ENCODE peak calls at places on chromosomes 11 and 22, in five cellular contexts. Q is ovary, E is lung, Z is fibroblast of the aortic adventitia, W is PC-3. U is an unnamed sample.

GRCh38 chr11:35357893-35358292 is 61.5 kb downstream of the SLC1A2 start:
- DNase-seq in Q (no peak), E (no peak), Z (no peak), W (peak), U (no peak)

GRCh38 chr11:63682045-63682915 is 980 bp downstream of the RTN3 start:
- DNase-seq in Q (no peak), E (no peak), Z (no peak), W (peak), U (no peak)

GRCh38 chr11:8242480-8243280 is 21.0 kb downstream of the LMO1 start:
- DNase-seq in Q (no peak), E (no peak), Z (no peak), W (no peak), U (no peak)

GRCh38 chr11:134331565-134332188 is at the start of gene GLB1L2:
- DNase-seq in Q (peak), E (peak), Z (peak), W (peak), U (no peak)

GRCh38 chr11:61195710-61196109 is 7.6 kb upstream of the PGA3 start:
- DNase-seq in Q (no peak), E (no peak), Z (no peak), W (no peak), U (no peak)

GRCh38 chr11:57482782-57483569 is 22.6 kb downstream of the RTN4RL2 start:
- DNase-seq in Q (peak), E (no peak), Z (no peak), W (peak), U (no peak)

GRCh38 chr22:45599836-45600577 is 71.6 kb upstream of the ATXN10 start:
- DNase-seq in Q (no peak), E (no peak), Z (no peak), W (no peak), U (no peak)

GRCh38 chr11:47215366-47215925 is 672 bp downstream of the DDB2 start:
- DNase-seq in Q (no peak), E (no peak), Z (no peak), W (peak), U (no peak)

GRCh38 chr11:94731921-94732601 is 36.1 kb upstream of the AMOTL1 start:
- DNase-seq in Q (no peak), E (no peak), Z (peak), W (peak), U (peak)

GRCh38 chr11:57798905-57799559 is 37.4 kb downstream of the CTNND1 start:
- DNase-seq in Q (no peak), E (peak), Z (peak), W (peak), U (no peak)

GRCh38 chr11:113477321-113477720 is 2.1 kb upstream of the DRD2 start:
- DNase-seq in Q (no peak), E (no peak), Z (no peak), W (no peak), U (no peak)

GRCh38 chr22:19844423-19845368 is 10.0 kb downstream of the GNB1L start:
- DNase-seq in Q (no peak), E (peak), Z (peak), W (peak), U (no peak)

GRCh38 chr11:105911454-105911853 is 110.6 kb downstream of the MSANTD4 start:
- DNase-seq in Q (no peak), E (no peak), Z (no peak), W (no peak), U (no peak)

GRCh38 chr11:1772270-1773130 is 8.8 kb upstream of the CTSD start:
- DNase-seq in Q (peak), E (peak), Z (peak), W (peak), U (peak)

GRCh38 chr11:113806403-113806802 is 26.8 kb downstream of the CLDN25 start:
- DNase-seq in Q (no peak), E (no peak), Z (peak), W (peak), U (peak)

GRCh38 chr11:20647976-20648565 is 21.3 kb upstream of the NELL1 start:
- DNase-seq in Q (no peak), E (peak), Z (peak), W (peak), U (peak)

GRCh38 chr11:34719303-34719848 is 98.5 kb downstream of the EHF start:
- DNase-seq in Q (no peak), E (no peak), Z (peak), W (peak), U (no peak)

GRCh38 chr11:2700415-2701211 is 819 bp upstream of the KCNQ1OT1 start:
- DNase-seq in Q (peak), E (peak), Z (peak), W (peak), U (no peak)

GRCh38 chr11:5809905-5810792 is 1.4 kb downstream of the OR52N2 start:
- DNase-seq in Q (no peak), E (no peak), Z (no peak), W (no peak), U (no peak)

GRCh38 chr11:20596629-20597129 is 2.7 kb upstream of the SLC6A5 start:
- DNase-seq in Q (no peak), E (no peak), Z (no peak), W (no peak), U (no peak)

GRCh38 chr11:106156290-106156937 is 79.0 kb downstream of the AASDHPPT start:
- DNase-seq in Q (no peak), E (no peak), Z (peak), W (peak), U (peak)

GRCh38 chr22:29689872-29690213 is 30.0 kb upstream of the CABP7 start:
- DNase-seq in Q (peak), E (peak), Z (peak), W (peak), U (peak)

GRCh38 chr11:76562541-76562940 is 108.0 kb downstream of the LRRC32 start:
- DNase-seq in Q (no peak), E (no peak), Z (no peak), W (no peak), U (no peak)

GRCh38 chr11:8083088-8083395 is 2.0 kb downstream of the TUB start:
- DNase-seq in Q (no peak), E (no peak), Z (no peak), W (no peak), U (no peak)

GRCh38 chr11:93485983-93486382 is 57.2 kb downstream of the SMCO4 start:
- DNase-seq in Q (no peak), E (no peak), Z (no peak), W (no peak), U (no peak)

GRCh38 chr11:9573054-9573774 is at the start of gene WEE1:
- DNase-seq in Q (peak), E (peak), Z (peak), W (peak), U (peak)
- H3K4me3 ChIP-seq in Q (peak), E (peak), Z (peak), W (peak), U (peak)

DNA sequence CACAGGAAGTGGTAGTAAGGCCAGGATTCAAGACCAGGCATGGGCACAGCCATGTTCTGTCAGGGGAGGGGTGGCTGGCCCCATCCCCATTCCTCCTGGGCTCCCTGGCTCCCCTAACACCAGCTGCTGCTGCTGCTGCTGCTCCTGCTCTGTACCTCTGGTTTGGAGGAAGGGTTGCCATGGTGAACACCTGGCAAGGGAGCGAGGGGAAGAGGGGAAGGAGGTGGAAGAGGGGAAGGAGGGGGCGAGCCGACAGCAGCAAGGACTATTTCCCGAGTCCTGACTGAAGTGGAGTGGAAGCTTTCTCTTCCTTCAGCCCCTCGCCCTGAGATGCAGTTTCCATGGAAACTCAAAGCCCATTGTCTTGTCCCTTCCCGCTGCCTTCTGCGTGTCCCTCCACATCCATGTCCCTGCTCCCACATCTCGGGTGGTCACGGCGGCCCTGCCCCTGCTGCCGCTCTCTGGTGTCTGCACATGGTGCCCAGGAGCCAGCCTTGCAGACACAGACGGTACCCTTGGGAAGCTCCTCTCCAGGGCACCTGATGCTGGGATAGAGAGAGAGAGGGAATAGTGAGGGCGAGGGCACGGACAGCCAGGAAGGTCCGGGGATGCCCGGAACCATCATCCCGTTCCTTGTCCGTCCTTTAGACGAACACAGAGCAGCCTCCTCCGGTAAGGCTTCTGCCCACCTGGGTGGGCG is 28.6 kb downstream of the FAM83F start:
- DNase-seq in Q (no peak), E (no peak), Z (no peak), W (no peak), U (no peak)
- TF ChIP-seq CTCF in Q (no peak), E (no peak), Z (no peak), W (no peak), U (no peak)

GRCh38 chr11:132055296-132055695 is 684.9 kb downstream of the NTM start:
- DNase-seq in Q (no peak), E (no peak), Z (no peak), W (no peak), U (no peak)

GRCh38 chr11:132058211-132058772 is 687.9 kb downstream of the NTM start:
- DNase-seq in Q (no peak), E (no peak), Z (peak), W (no peak), U (no peak)

GRCh38 chr11:132052904-132053303 is 682.5 kb downstream of the NTM start:
- DNase-seq in Q (no peak), E (no peak), Z (no peak), W (no peak), U (no peak)

GRCh38 chr11:132054822-132055221 is 684.4 kb downstream of the NTM start:
- DNase-seq in Q (no peak), E (no peak), Z (peak), W (peak), U (peak)

DNA sequence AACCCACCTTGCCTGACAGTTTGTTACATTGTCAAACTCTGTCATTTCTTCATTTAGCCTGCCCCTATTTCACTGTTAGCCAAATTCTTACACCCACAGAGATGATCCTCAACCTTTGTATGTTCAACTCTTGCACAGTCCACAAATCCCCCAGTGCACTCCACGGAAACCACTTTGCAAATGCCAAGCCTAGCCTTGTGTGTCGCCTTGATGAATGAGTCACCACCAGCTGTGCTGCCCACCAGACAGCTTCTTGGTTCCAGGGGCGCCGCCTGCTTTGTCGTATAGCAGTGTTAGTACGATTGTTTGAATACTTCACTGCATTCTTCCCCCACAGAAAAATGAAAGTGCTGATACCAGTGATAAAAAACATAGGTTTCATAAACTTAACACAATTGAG is 686.3 kb downstream of the NTM start:
- DNase-seq in Q (no peak), E (no peak), Z (peak), W (no peak), U (peak)
- H3K4me3 ChIP-seq in Q (no peak), E (no peak), Z (no peak), W (no peak), U (no peak)

DNA sequence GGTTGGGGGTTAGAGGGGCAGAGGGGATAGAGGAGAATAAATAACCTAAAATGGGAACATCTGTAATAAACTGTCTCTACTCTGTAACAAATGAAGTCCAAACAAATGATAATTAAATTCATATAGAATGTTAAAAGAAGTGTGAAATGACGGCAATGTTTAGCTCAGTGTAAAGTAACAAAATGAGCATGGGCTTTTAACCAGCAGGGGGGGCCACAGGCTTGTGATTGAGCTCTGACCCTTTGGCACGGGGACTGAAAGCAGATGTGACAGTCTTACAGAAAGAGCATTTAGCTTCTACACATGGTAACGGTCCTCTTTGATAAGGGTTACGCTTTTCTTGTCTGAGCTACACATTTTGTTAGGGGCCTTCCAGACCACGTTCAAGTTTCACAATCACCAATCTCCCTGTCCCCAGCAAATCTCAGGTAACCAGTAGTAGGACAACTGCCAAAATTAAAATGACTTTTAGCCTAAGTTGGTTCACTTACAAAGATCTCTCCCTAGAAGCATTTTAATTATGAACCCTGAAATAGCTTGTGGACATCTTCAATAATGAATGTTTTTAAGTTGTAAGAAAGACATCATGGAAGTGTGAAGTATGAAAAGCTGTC is 262.5 kb downstream of the DCDC1 start:
- DNase-seq in Q (peak), E (peak), Z (peak), W (peak), U (peak)
- TF ChIP-seq CTCF in Q (no peak), E (peak), Z (peak), W (peak), U (peak)

DNA sequence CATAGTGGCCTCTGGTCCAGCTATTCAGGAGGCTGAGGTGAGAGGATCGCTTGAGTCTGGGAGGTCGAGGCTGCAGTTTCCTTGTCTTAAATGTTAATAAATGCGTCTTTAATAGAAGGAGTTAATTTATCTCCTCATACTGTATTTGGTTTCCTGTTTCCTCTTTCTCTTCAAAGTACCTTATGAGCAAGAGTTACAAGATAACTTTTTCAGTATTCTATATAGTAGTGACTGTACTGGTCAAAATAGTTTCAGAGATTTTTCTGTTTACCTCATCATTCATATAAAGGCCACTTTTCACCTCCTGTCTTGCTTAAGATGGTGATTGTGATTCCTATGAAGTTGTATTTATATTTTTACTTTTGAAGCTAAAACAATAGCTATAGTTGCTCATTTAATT is 50.9 kb downstream of the MCAM start:
- DNase-seq in Q (no peak), E (no peak), Z (no peak), W (no peak), U (no peak)
- H3K4me3 ChIP-seq in Q (no peak), E (no peak), Z (no peak), W (no peak), U (no peak)

GRCh38 chr11:92284558-92284957 is 59.9 kb downstream of the FAT3 start:
- DNase-seq in Q (no peak), E (no peak), Z (no peak), W (no peak), U (no peak)
- TF ChIP-seq CTCF in Q (no peak), E (no peak), Z (no peak), W (no peak), U (no peak)

DNA sequence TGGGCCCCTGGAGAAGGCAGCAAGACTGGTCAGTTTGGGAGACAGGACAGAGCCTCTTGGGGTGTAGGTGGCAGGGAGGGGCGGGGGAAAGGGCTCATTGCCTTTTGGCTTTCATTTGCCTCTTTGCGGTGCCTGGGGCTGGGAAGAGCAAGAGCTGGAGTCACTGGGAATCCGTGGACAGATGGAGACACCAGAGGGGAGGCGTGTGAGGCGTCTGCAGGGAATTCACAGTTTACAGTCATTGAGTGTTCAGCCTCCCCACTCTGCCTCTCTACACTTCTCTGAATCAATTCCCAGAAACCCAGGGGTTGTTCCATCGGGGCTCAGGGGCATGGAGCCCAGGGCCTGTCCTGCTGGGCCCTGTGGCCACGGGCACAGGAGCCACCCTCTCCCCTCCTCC is 160.5 kb upstream of the NAV2 start:
- DNase-seq in Q (no peak), E (no peak), Z (no peak), W (no peak), U (no peak)
- H3K4me3 ChIP-seq in Q (no peak), E (no peak), Z (no peak), W (no peak), U (no peak)

DNA sequence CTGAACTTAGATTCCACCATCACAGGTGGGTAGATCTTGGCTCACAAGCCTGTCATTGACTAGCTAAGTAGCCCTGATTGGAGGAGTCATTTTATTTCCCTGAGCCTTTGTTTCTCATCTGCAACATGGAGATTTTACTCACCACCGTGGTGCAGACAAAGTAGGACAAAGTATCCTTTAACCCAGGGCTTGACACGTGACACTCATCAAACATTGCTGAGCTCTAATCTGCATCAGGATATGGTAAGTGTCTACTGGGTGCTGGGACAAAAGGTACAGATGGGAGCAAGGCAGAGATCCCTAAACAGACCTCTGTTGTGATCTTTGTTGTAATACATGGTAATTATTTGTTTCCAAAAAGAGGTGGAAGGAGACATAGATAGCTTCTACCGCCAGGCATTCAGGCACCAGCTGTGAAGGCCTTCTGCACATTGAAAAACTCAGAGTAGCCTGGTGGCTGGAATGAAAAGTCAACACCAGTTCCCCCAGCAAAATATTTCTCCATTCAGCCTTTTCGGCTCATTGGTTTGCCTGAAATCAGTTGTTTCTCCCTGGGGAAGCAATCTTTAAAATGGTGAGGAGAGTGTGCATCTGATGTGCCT is 18.3 kb upstream of the MICAL2 start:
- DNase-seq in Q (no peak), E (no peak), Z (no peak), W (peak), U (no peak)
- TF ChIP-seq CTCF in Q (no peak), E (no peak), Z (no peak), W (no peak), U (peak)

GRCh38 chr22:31243339-31244043 is 31.4 kb downstream of the LIMK2 start:
- DNase-seq in Q (no peak), E (no peak), Z (peak), W (peak), U (no peak)
- H3K4me3 ChIP-seq in Q (no peak), E (no peak), Z (no peak), W (peak), U (no peak)

DNA sequence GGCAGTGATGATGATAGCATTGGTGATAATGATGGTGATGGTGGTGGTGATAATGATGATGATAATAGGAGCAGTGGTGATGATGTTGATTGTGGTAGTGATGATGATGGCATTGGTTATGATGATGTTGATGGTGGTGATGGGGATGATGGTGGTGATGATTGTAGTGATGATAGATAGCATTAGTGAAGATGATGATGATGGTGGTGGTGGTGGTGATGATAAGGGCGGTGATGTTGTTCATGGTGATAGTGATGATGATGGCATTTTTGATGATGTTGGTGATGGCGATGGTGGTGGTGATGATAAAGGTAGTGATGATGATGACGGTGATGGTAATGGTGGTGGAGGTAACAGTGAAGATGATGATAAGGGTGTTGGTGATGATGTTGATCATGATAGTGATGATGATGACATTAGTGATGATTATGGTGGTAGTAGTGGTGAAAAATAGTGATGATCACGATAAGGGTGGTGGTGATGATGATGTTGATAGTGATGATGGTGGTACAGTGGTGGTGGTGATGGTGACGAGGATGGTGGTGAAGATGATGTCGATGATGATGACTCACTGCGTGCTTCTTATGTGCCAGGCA is 93.0 kb downstream of the MPPED1 start:
- DNase-seq in Q (no peak), E (no peak), Z (no peak), W (no peak), U (no peak)
- TF ChIP-seq CTCF in Q (no peak), E (no peak), Z (no peak), W (no peak), U (no peak)